ENCODE peak calls at places on chromosomes 4 and X, in seven cellular contexts. One of them, this sample, is unnamed.

GRCh38 chr4:148015058-148015457 is 283.2 kb downstream of the ARHGAP10 start:
- DNase-seq in GM19239: no peak
- DNase-seq in bronchial epithelial cell: no peak
- DNase-seq in RPMI8226: no peak
- DNase-seq in HT-29: no peak
- DNase-seq in AG08396: no peak
- DNase-seq in upper lobe of right lung: no peak
- DNase-seq in this sample: no peak

GRCh38 chr4:178752954-178753525 is 1310.8 kb upstream of the AGA start:
- DNase-seq in GM19239: no peak
- DNase-seq in bronchial epithelial cell: no peak
- DNase-seq in RPMI8226: no peak
- DNase-seq in HT-29: no peak
- DNase-seq in AG08396: no peak
- DNase-seq in upper lobe of right lung: no peak
- DNase-seq in this sample: no peak

GRCh38 chrX:41759817-41760216 is 35.8 kb downstream of the GPR82 start:
- DNase-seq in GM19239: no peak
- DNase-seq in bronchial epithelial cell: peak
- DNase-seq in RPMI8226: peak
- DNase-seq in HT-29: peak
- DNase-seq in AG08396: peak
- DNase-seq in upper lobe of right lung: no peak
- DNase-seq in this sample: peak

GRCh38 chrX:47172971-47173792 is 20.4 kb upstream of the UBA1 start:
- DNase-seq in GM19239: no peak
- DNase-seq in bronchial epithelial cell: no peak
- DNase-seq in RPMI8226: no peak
- DNase-seq in HT-29: no peak
- DNase-seq in AG08396: no peak
- DNase-seq in upper lobe of right lung: peak
- DNase-seq in this sample: no peak

GRCh38 chrX:124045109-124045508 is 83.6 kb downstream of the STAG2 start:
- DNase-seq in GM19239: no peak
- DNase-seq in bronchial epithelial cell: peak
- DNase-seq in RPMI8226: no peak
- DNase-seq in HT-29: no peak
- DNase-seq in AG08396: no peak
- DNase-seq in upper lobe of right lung: no peak
- DNase-seq in this sample: no peak

GRCh38 chr4:118950224-118950623 is 61.6 kb downstream of the SYNPO2 start:
- DNase-seq in GM19239: no peak
- DNase-seq in bronchial epithelial cell: no peak
- DNase-seq in RPMI8226: no peak
- DNase-seq in HT-29: no peak
- DNase-seq in AG08396: no peak
- DNase-seq in upper lobe of right lung: no peak
- DNase-seq in this sample: no peak

GRCh38 chr4:139800082-139800481 is 134.5 kb downstream of the MGST2 start:
- DNase-seq in GM19239: no peak
- DNase-seq in bronchial epithelial cell: no peak
- DNase-seq in RPMI8226: no peak
- DNase-seq in HT-29: no peak
- DNase-seq in AG08396: no peak
- DNase-seq in upper lobe of right lung: no peak
- DNase-seq in this sample: no peak

GRCh38 chrX:16511776-16512400 is 138.1 kb upstream of the S100G start:
- DNase-seq in GM19239: no peak
- DNase-seq in bronchial epithelial cell: no peak
- DNase-seq in RPMI8226: no peak
- DNase-seq in HT-29: no peak
- DNase-seq in AG08396: no peak
- DNase-seq in upper lobe of right lung: no peak
- DNase-seq in this sample: no peak

GRCh38 chr4:140448830-140449229 is 21.4 kb upstream of the CLGN start:
- DNase-seq in GM19239: no peak
- DNase-seq in bronchial epithelial cell: peak
- DNase-seq in RPMI8226: no peak
- DNase-seq in HT-29: no peak
- DNase-seq in AG08396: no peak
- DNase-seq in upper lobe of right lung: no peak
- DNase-seq in this sample: no peak

GRCh38 chr4:105978684-105979296 is 83.5 kb downstream of the NPNT start:
- DNase-seq in GM19239: no peak
- DNase-seq in bronchial epithelial cell: peak
- DNase-seq in RPMI8226: no peak
- DNase-seq in HT-29: no peak
- DNase-seq in AG08396: no peak
- DNase-seq in upper lobe of right lung: no peak
- DNase-seq in this sample: no peak

GRCh38 chr4:186021461-186022167 is 47.3 kb upstream of the TLR3 start:
- DNase-seq in GM19239: no peak
- DNase-seq in bronchial epithelial cell: peak
- DNase-seq in RPMI8226: no peak
- DNase-seq in HT-29: peak
- DNase-seq in AG08396: peak
- DNase-seq in upper lobe of right lung: no peak
- DNase-seq in this sample: no peak

GRCh38 chrX:55731826-55732225 is 14.3 kb downstream of the RRAGB start:
- DNase-seq in GM19239: no peak
- DNase-seq in bronchial epithelial cell: no peak
- DNase-seq in RPMI8226: peak
- DNase-seq in HT-29: no peak
- DNase-seq in AG08396: no peak
- DNase-seq in upper lobe of right lung: no peak
- DNase-seq in this sample: no peak

This sample was measured in GM12891.